ENCODE peak calls at places on chromosome 11, in eight cellular contexts. I is hepatocyte, O is cardiac fibroblast, S is psoas muscle, W is keratinocyte, F is AG09309, L is endodermal cell, G is PC-3. D is an unnamed sample.

GRCh38 chr11:122556605-122557004 is 98.9 kb upstream of the UBASH3B start:
- DNase-seq in I (peak), O (peak), S (peak), W (no peak), F (no peak), L (peak), G (no peak), D (no peak)

GRCh38 chr11:49316180-49316579 is 107.8 kb upstream of the FOLH1 start:
- DNase-seq in I (no peak), O (no peak), S (no peak), W (no peak), F (no peak), L (no peak), G (no peak), D (no peak)

GRCh38 chr11:46210133-46210636 is 67.3 kb upstream of the CREB3L1 start:
- DNase-seq in I (no peak), O (peak), S (no peak), W (no peak), F (peak), L (no peak), G (peak), D (peak)

GRCh38 chr11:75035911-75036536 is 47.3 kb downstream of the NEU3 start:
- DNase-seq in I (no peak), O (no peak), S (no peak), W (no peak), F (no peak), L (peak), G (peak), D (no peak)

GRCh38 chr11:12167098-12167999 is 57.0 kb downstream of the MICAL2 start:
- DNase-seq in I (peak), O (peak), S (no peak), W (no peak), F (no peak), L (peak), G (peak), D (no peak)

GRCh38 chr11:44811841-44812448 is 85.2 kb downstream of the TSPAN18 start:
- DNase-seq in I (no peak), O (no peak), S (no peak), W (no peak), F (no peak), L (no peak), G (no peak), D (no peak)

GRCh38 chr11:114596175-114596919 is 761 bp upstream of the NXPE4 start:
- DNase-seq in I (no peak), O (no peak), S (no peak), W (no peak), F (no peak), L (peak), G (no peak), D (no peak)

GRCh38 chr11:61728066-61728939 is 24.1 kb upstream of the MYRF start:
- DNase-seq in I (no peak), O (no peak), S (no peak), W (no peak), F (no peak), L (no peak), G (peak), D (no peak)

GRCh38 chr11:73239111-73239521 is 21.0 kb downstream of the P2RY2 start:
- DNase-seq in I (no peak), O (no peak), S (peak), W (no peak), F (no peak), L (peak), G (no peak), D (no peak)

GRCh38 chr11:86062719-86063118 is 6.2 kb downstream of the PICALM start:
- DNase-seq in I (no peak), O (peak), S (no peak), W (no peak), F (no peak), L (no peak), G (no peak), D (no peak)

GRCh38 chr11:124429599-124429998 is 4.9 kb upstream of the OR8B4 start:
- DNase-seq in I (no peak), O (no peak), S (no peak), W (no peak), F (no peak), L (no peak), G (no peak), D (no peak)

GRCh38 chr11:46367244-46367915 is 14.1 kb upstream of the MDK start:
- DNase-seq in I (peak), O (peak), S (peak), W (no peak), F (no peak), L (peak), G (peak), D (no peak)

GRCh38 chr11:112096194-112096593 is 9.5 kb downstream of the SDHD start:
- DNase-seq in I (no peak), O (no peak), S (no peak), W (no peak), F (no peak), L (no peak), G (no peak), D (no peak)

DNA sequence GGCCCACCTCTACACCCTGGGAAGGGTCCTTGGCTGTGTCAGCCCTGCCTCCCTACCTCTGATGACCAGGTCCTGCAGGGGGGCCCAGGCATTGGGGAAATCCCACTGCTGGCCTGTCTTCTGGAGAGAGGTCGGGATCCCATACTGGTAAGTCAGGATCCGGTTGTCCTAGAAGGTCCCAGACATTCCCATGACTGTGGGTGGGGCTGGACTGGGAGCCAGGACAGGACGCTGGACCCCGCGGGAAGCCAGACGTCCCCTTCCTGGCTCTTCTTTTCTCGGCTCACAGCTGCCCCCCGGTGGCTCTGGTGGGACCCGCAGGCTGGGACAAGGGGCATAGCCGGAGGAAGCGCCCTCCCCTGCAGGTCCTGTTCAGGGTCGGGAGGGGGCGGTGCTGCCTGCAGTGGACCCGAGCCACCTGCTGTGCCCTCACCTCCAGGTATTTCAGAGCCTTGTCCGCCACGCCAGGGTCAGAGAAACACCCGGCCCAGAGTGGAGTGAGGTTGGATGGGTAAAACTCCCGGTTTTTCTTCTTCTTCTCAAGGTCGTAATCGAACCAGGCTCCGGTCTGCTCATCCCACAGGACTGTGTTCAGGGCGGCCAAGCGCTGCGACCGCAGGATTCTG is 20.0 kb downstream of the TREH start:
- DNase-seq in I (peak), O (peak), S (peak), W (peak), F (peak), L (peak), G (peak), D (peak)
- TF ChIP-seq CTCF in I (peak), O (peak), S (peak), W (peak), F (peak), L (peak), G (peak), D (peak)

GRCh38 chr11:110305169-110306018 is 9.0 kb upstream of the RDX start:
- DNase-seq in I (peak), O (peak), S (no peak), W (peak), F (no peak), L (no peak), G (peak), D (no peak)

GRCh38 chr11:110301032-110301431 is 4.6 kb upstream of the RDX start:
- DNase-seq in I (no peak), O (no peak), S (no peak), W (no peak), F (no peak), L (no peak), G (no peak), D (no peak)

GRCh38 chr11:110299006-110299785 is 2.8 kb upstream of the RDX start:
- DNase-seq in I (no peak), O (no peak), S (no peak), W (no peak), F (no peak), L (peak), G (no peak), D (no peak)

GRCh38 chr11:110301577-110301976 is 5.2 kb upstream of the RDX start:
- DNase-seq in I (no peak), O (no peak), S (no peak), W (no peak), F (no peak), L (no peak), G (no peak), D (no peak)

GRCh38 chr11:110303414-110303826 is 7.0 kb upstream of the RDX start:
- DNase-seq in I (peak), O (no peak), S (no peak), W (no peak), F (no peak), L (no peak), G (peak), D (no peak)
- TF ChIP-seq CTCF in I (no peak), O (no peak), S (no peak), W (no peak), F (no peak), L (no peak), G (no peak), D (no peak)

GRCh38 chr11:38416141-38416540 is 1818.1 kb upstream of the RAG2 start:
- DNase-seq in I (no peak), O (peak), S (no peak), W (no peak), F (no peak), L (no peak), G (no peak), D (no peak)

DNA sequence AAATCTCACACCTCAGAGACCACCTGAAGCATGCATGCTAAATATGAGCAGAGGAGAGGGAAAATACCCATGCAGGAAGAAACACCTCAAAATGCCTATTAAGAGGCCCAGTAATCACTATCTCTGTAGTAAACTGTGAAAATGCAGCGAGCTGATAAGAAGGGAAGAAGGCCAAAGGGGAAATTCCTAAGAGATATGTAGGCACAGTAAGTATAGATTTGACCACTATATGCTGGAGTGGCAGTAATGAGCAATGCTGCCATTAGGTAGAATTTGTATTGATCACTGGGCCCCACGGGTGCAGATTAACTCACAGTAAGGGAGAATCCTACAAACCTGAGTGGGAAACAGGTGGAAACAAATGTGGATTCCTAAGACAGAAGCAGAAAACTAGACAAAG is 1813.1 kb upstream of the RAG2 start:
- DNase-seq in I (peak), O (no peak), S (no peak), W (no peak), F (no peak), L (peak), G (peak), D (no peak)
- TF ChIP-seq CTCF in I (peak), O (peak), S (no peak), W (no peak), F (no peak), L (peak), G (peak), D (peak)

GRCh38 chr11:35050596-35050995 is 88.4 kb upstream of the CD44 start:
- DNase-seq in I (no peak), O (no peak), S (no peak), W (no peak), F (no peak), L (no peak), G (no peak), D (no peak)
- TF ChIP-seq CTCF in I (no peak), O (no peak), S (no peak), W (no peak), F (no peak), L (no peak), G (no peak), D (no peak)

GRCh38 chr11:64996327-64996709 is 453 bp downstream of the BATF2 start:
- DNase-seq in I (no peak), O (peak), S (no peak), W (no peak), F (no peak), L (no peak), G (no peak), D (no peak)

GRCh38 chr11:64998141-64998540 is 1.4 kb upstream of the BATF2 start:
- DNase-seq in I (no peak), O (no peak), S (no peak), W (no peak), F (no peak), L (peak), G (peak), D (no peak)

GRCh38 chr11:64994318-64994717 is 2.5 kb downstream of the BATF2 start:
- DNase-seq in I (no peak), O (no peak), S (no peak), W (no peak), F (no peak), L (no peak), G (no peak), D (no peak)

GRCh38 chr11:64998690-64999431 is 2.1 kb upstream of the BATF2 start:
- DNase-seq in I (peak), O (no peak), S (no peak), W (no peak), F (no peak), L (no peak), G (no peak), D (no peak)

DNA sequence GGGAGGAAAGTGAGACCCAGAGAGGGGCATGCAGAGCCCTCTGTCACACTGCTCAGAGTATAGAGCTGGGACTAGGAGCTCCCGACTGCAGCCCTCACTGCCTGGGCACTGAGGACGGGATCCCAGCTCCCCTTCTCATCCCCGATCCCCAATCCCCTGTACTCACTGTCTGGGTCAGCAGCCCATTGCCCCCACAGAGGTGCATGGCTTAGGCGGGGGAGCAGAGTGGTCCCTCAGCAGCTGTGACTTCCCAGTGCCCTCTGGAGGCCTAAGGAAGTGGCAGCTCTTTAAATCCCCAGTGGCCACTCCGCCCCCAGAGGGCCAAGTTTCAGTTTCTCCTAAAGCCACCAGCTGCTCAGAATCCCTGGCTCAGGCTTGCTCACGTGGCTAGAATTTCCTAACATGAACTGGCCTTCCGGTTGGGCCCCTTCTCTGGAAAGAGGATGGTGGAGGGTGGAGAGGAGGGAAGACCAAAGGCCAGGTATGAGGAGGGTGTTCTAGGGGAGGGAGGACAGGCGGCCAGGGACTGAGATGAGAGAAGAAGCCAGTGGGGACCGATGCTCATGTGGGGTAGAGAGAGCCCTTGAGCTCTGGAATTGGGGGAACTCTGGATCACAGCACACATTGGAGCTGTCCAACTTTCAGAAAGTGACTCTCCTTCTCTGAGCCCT is at the start of gene BATF2:
- DNase-seq in I (peak), O (peak), S (peak), W (no peak), F (peak), L (peak), G (peak), D (no peak)
- TF ChIP-seq CTCF in I (peak), O (peak), S (peak), W (no peak), F (peak), L (peak), G (peak), D (peak)

GRCh38 chr11:1765871-1766718 is 2.4 kb upstream of the CTSD start:
- DNase-seq in I (no peak), O (no peak), S (peak), W (no peak), F (no peak), L (peak), G (no peak), D (no peak)
- TF ChIP-seq CTCF in I (no peak), O (no peak), S (no peak), W (peak), F (no peak), L (peak), G (peak), D (no peak)

DNA sequence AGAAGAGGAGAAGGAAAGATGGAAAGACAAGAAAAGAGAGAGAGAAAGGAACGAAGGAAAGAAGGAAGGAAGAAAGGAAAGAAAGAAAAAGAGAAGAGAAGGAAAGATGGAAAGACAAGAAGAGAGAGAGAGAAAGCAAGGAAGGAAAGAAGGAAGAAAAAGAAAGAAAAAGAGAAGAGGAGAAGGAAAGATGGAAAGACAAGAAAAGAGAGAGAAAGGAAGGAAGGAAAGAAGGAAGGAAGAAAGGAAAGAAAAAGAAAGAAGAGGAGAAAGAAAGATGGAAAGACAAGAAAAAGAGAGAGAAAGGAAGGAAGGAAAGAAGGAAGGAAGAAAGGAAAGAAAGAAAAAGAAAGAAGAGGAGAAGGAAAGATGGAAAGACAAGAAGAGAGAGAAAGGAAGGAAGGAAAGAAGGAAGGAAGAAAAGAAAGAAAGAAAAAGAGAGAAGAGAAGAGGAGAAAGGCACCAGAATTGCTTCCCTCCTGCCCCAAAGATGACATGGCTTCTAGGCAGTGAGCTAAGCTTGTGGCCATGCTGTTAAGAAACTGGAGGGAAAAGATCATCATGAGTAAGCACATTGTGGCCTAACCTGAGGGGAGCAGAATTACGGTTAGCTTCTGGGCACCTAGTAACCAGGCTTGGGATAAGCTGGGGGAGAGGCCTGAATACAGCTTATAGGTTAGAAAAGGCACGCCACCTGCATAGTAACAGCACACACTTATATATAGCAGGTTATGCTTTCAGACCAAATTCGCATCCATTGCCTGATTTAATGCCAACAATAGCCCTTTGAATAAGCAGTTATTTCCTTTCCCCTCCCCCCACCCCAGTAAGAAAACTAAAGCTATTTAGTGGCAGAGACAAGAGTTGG is 2.3 kb upstream of the ST3GAL4 start:
- DNase-seq in I (no peak), O (no peak), S (no peak), W (peak), F (peak), L (no peak), G (peak), D (no peak)
- TF ChIP-seq CTCF in I (no peak), O (no peak), S (no peak), W (no peak), F (no peak), L (no peak), G (no peak), D (no peak)

GRCh38 chr11:113514856-113515255 is 39.7 kb upstream of the DRD2 start:
- DNase-seq in I (no peak), O (no peak), S (no peak), W (peak), F (no peak), L (no peak), G (no peak), D (no peak)

GRCh38 chr11:113521737-113522517 is 46.7 kb upstream of the DRD2 start:
- DNase-seq in I (no peak), O (no peak), S (no peak), W (no peak), F (no peak), L (no peak), G (peak), D (no peak)

GRCh38 chr11:113518716-113519495 is 43.7 kb upstream of the DRD2 start:
- DNase-seq in I (no peak), O (no peak), S (no peak), W (no peak), F (no peak), L (no peak), G (no peak), D (no peak)

GRCh38 chr11:113519989-113520613 is 44.9 kb upstream of the DRD2 start:
- DNase-seq in I (no peak), O (no peak), S (no peak), W (no peak), F (no peak), L (no peak), G (peak), D (no peak)
- TF ChIP-seq CTCF in I (no peak), O (no peak), S (no peak), W (no peak), F (no peak), L (no peak), G (no peak), D (no peak)

GRCh38 chr11:14826580-14826979 is 65.5 kb downstream of the CYP2R1 start:
- DNase-seq in I (no peak), O (no peak), S (no peak), W (no peak), F (no peak), L (no peak), G (no peak), D (no peak)
- TF ChIP-seq CTCF in I (no peak), O (no peak), S (no peak), W (no peak), F (no peak), L (no peak), G (no peak), D (no peak)

D was measured in AG04450.